ENCODE peak calls at places on chromosomes 1 and 21, in four cellular contexts. X is lung, I is uterus, F is thyroid gland. Y is an unnamed sample.

GRCh38 chr1:21641076-21641475 is 28.1 kb downstream of the RAP1GAP start:
- DNase-seq in X (no peak), I (no peak), F (peak; percentile 55), Y (no peak)

GRCh38 chr1:203497378-203497777 is 3.4 kb downstream of the OPTC start:
- DNase-seq in X (no peak), I (no peak), F (no peak), Y (no peak)

GRCh38 chr1:51347398-51348146 is 17.2 kb upstream of the TTC39A start:
- DNase-seq in X (no peak), I (no peak), F (no peak), Y (no peak)

GRCh38 chr1:121538943-121539575 is 354.3 kb downstream of the SRGAP2C start:
- DNase-seq in X (no peak), I (no peak), F (no peak), Y (no peak)

GRCh38 chr1:225882699-225883615 is 777 bp upstream of the TMEM63A start:
- DNase-seq in X (peak; percentile 58), I (peak; percentile 66), F (peak; percentile 62), Y (no peak)

GRCh38 chr1:10829965-10830515 is 33.6 kb upstream of the CASZ1 start:
- DNase-seq in X (no peak), I (no peak), F (no peak), Y (no peak)

GRCh38 chr21:29477347-29477746 is 178.6 kb downstream of the BACH1 start:
- DNase-seq in X (no peak), I (no peak), F (no peak), Y (no peak)

GRCh38 chr1:98906761-98907301 is 97.8 kb downstream of the PLPPR5 start:
- DNase-seq in X (no peak), I (no peak), F (no peak), Y (no peak)

GRCh38 chr1:27235827-27236226 is 1.4 kb downstream of the WDTC1 start:
- DNase-seq in X (no peak), I (no peak), F (no peak), Y (no peak)

GRCh38 chr1:198241553-198241952 is 84.8 kb downstream of the NEK7 start:
- DNase-seq in X (no peak), I (no peak), F (no peak), Y (no peak)

GRCh38 chr21:44085491-44086321 is 21.5 kb upstream of the PWP2 start:
- DNase-seq in X (no peak), I (no peak), F (no peak), Y (no peak)

GRCh38 chr1:171653796-171654704 is 1.6 kb upstream of the MYOC start:
- DNase-seq in X (no peak), I (peak; percentile 53), F (no peak), Y (no peak)

GRCh38 chr1:94713472-94714141 is 106.5 kb upstream of the SLC44A3 start:
- DNase-seq in X (peak; percentile 80), I (peak; percentile 92), F (peak; percentile 43), Y (peak; percentile 60)

GRCh38 chr1:181469829-181470228 is 13.5 kb upstream of the CACNA1E start:
- DNase-seq in X (no peak), I (peak; percentile 56), F (peak; percentile 35), Y (peak; percentile 77)

GRCh38 chr1:173206816-173207595 is at the start of gene TNFSF4:
- DNase-seq in X (no peak), I (peak; percentile 36), F (no peak), Y (no peak)

GRCh38 chr1:227712648-227713047 is 22.5 kb downstream of the JMJD4 start:
- DNase-seq in X (no peak), I (no peak), F (no peak), Y (no peak)

GRCh38 chr1:91151702-91152101 is 129.9 kb upstream of the ZNF644 start:
- DNase-seq in X (no peak), I (no peak), F (no peak), Y (no peak)

GRCh38 chr1:63877816-63878215 is 104.0 kb downstream of the ROR1 start:
- DNase-seq in X (peak; percentile 65), I (no peak), F (peak; percentile 12), Y (no peak)

GRCh38 chr1:8020032-8020431 is 6.1 kb downstream of the ERRFI1 start:
- DNase-seq in X (no peak), I (no peak), F (peak; percentile 61), Y (peak; percentile 52)
- H3K4me1 ChIP-seq in X (peaks cover 3% of the 10 kb centered on the region), I (no peaks in the 10 kb centered on the region), F (peaks cover 73% of the 10 kb centered on the region), Y (peaks cover 87% of the 10 kb centered on the region)

GRCh38 chr21:36704281-36704957 is 5.5 kb downstream of the SIM2 start:
- DNase-seq in X (no peak), I (no peak), F (no peak), Y (no peak)

GRCh38 chr21:36702622-36702968 is 3.7 kb downstream of the SIM2 start:
- DNase-seq in X (no peak), I (no peak), F (no peak), Y (no peak)

GRCh38 chr21:36704958-36705678 is 6.2 kb downstream of the SIM2 start:
- DNase-seq in X (no peak), I (no peak), F (no peak), Y (no peak)

GRCh38 chr21:36703123-36703522 is 4.2 kb downstream of the SIM2 start:
- DNase-seq in X (no peak), I (no peak), F (no peak), Y (no peak)

DNA sequence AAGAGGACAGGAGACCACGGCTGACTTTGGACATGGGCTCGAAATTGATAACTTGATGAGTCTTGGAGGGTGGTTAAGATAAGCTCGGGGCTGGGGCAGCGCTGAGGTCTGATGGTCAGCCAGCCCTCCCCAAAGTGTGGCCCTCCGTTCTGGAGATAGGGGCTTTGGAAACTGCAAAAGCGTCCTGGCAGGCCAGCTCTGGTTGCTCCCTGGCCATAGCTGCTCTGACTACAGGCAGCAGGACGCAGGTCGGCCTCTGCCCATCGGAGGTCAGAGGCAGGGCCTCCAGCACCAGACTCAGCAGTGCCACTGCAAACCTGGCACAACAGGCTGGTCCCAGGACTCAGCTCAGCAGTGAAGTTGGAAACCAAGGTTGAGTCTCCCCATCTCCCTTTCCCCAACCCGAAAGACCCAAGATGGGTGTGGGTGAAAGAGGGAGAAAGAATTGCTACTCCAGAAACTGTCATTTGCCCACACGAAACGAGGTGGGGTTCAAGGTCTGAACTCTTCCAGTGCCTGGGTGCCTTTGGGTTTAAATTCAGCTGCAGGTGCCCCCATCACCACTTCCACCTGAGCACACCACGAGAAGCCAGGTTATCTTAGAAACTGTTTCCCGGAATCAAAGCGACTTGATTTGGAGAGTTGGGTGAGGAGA is 4.8 kb downstream of the SIM2 start:
- DNase-seq in X (no peak), I (no peak), F (no peak), Y (no peak)
- H3K4me3 ChIP-seq in X (no peak overlapping the region), I (no peak overlapping the region), F (no peak overlapping the region), Y (no peak overlapping the region)

DNA sequence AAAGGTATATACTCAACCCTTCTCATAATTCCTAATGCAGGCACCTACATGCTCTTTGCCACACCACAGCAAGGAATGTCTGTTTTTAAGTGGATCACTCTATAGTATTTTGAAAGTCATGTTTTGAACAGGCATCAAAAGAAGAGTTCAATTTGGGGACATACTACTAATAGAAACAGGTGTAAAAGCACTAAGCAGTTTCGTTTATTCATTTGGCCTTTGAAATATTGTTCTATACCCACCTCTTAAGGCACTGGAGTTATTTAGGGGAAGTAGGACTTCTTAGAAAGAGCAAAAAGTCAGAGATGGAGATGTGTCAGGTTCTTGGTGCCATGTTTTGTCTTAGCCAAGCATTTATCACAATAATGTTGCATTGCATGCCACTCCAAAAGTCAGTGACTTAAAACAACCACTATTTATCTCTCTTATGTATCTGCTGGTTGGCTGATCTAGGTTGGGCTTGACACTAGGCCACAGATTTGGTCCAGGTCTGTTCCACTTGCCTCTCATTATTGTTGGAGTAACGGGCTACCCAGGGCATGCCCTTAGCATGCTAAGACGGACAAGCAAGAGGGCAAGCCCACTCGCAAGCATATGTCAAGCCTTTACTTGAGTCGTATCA is 107.5 kb downstream of the RGL1 start:
- DNase-seq in X (no peak), I (no peak), F (no peak), Y (no peak)
- H3K4me1 ChIP-seq in X (peaks cover 4% of the 10 kb centered on the region), I (no peaks in the 10 kb centered on the region), F (no peaks in the 10 kb centered on the region), Y (peaks cover 7% of the 10 kb centered on the region)

GRCh38 chr1:159171254-159171687 is at the start of gene CADM3:
- DNase-seq in X (no peak), I (peak; percentile 12), F (no peak), Y (no peak)

GRCh38 chr1:159170639-159171038 is 776 bp upstream of the CADM3 start:
- DNase-seq in X (no peak), I (no peak), F (no peak), Y (no peak)

GRCh38 chr1:159173303-159173702 is 1.9 kb downstream of the CADM3 start:
- DNase-seq in X (no peak), I (no peak), F (no peak), Y (no peak)

GRCh38 chr1:159171688-159172501 is 480 bp downstream of the CADM3 start:
- DNase-seq in X (no peak), I (no peak), F (no peak), Y (no peak)

DNA sequence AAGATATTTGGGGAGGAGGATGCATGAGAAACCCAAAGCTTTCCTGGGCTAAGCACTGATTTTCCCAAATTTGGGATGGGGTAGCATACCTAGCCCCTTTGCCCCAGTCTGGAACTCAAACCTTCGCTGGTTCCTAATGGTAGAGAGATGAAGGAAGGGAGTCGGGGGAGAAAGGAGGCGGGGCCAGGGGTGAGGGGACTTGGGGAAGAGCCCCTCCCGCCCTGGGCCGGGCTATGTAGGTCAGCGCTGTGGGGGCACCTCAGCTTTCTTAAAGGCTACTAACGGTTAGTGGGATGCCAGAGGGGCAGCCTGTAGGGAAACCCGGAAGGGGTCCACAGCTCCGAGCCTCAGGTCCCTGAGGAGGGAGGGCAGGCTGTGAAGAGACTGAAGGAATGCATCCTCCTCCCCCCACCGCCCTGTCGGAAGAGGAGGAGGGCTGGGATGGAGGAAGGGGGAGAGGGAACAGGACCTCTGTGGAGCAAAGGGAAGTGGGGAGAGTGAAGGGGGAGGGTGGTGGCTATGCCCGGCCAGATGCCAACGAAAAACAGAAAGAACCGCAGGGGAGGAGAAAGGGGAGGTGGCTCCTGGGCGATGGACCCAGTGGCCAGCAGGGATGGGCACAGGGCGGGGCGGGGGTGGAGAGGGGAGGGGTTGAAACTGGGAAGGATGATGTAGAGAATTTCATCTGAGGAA is 1.3 kb downstream of the CADM3 start:
- DNase-seq in X (no peak), I (no peak), F (no peak), Y (no peak)
- H3K4me3 ChIP-seq in X (no peak overlapping the region), I (no peak overlapping the region), F (no peak overlapping the region), Y (no peak overlapping the region)

DNA sequence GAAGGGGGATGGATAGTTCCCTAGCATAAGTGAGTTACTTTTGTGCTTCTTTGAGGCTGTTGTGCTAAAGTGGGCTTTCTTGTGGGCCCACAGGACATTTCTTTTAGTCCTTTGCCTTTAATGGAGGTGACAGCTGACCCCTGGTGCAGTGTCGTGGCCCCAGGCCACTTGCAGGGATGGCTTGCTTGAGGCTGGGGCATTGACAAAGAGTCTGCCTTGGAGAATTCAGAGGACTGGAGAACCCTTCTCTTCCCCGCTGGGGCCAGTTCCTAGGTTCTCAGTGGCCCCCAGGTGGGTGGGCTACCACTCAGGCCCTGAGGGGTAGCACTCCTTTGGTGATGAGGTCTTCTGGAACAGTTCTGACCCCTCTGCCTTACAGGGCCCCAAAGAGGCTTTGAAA is 12.8 kb downstream of the ABCG1 start:
- DNase-seq in X (no peak), I (no peak), F (no peak), Y (no peak)
- H3K4me1 ChIP-seq in X (peaks cover 47% of the 10 kb centered on the region), I (peaks cover 17% of the 10 kb centered on the region), F (peaks cover 36% of the 10 kb centered on the region), Y (peaks cover 3% of the 10 kb centered on the region)